ENCODE peak calls at places on chromosomes 13 and 19, in eight cellular contexts. G, Z, S, L, H, Y, A and B are unnamed samples.

GRCh38 chr19:13987101-13987890 is 18.8 kb downstream of the RFX1 start:
- DNase-seq in H (no peak), L (no peak), Z (peak), S (no peak), G (no peak), A (no peak), Y (no peak), B (no peak)

GRCh38 chr13:98606296-98606695 is 29.4 kb upstream of the STK24 start:
- DNase-seq in L (no peak), S (no peak), Z (no peak), A (no peak), G (no peak), H (peak), Y (no peak), B (no peak)

GRCh38 chr13:50611117-50611781 is 232.2 kb downstream of the DLEU7 start:
- DNase-seq in Z (no peak), H (no peak), G (no peak), L (no peak), Y (no peak), A (no peak), S (no peak), B (no peak)

GRCh38 chr13:40158218-40158617 is 502.8 kb downstream of the COG6 start:
- DNase-seq in A (no peak), G (no peak), Z (peak), Y (no peak), L (no peak), H (no peak), S (no peak), B (no peak)

GRCh38 chr13:23160241-23161175 is 20.3 kb upstream of the SGCG start:
- DNase-seq in L (no peak), Y (no peak), Z (no peak), H (peak), A (no peak), G (no peak), S (no peak), B (no peak)

GRCh38 chr19:58042709-58043340 is 9.0 kb downstream of the ZSCAN1 start:
- DNase-seq in H (peak), A (no peak), G (no peak), L (peak), Z (no peak), S (no peak), Y (no peak), B (no peak)

GRCh38 chr13:64924401-64924800 is 2305.7 kb downstream of the PCDH9 start:
- DNase-seq in G (no peak), S (no peak), H (no peak), L (no peak), Y (no peak), Z (no peak), A (no peak), B (no peak)

GRCh38 chr13:48595330-48596127 is 58.2 kb upstream of the CYSLTR2 start:
- DNase-seq in S (peak), H (peak), L (no peak), G (no peak), A (peak), Z (peak), Y (peak), B (no peak)

GRCh38 chr19:6677924-6678689 is 8.1 kb upstream of the TNFSF14 start:
- DNase-seq in A (no peak), S (no peak), Y (peak), H (peak), L (no peak), G (no peak), Z (no peak), B (no peak)

GRCh38 chr19:996051-996838 is 4.0 kb upstream of the GRIN3B start:
- DNase-seq in Z (peak), L (no peak), G (no peak), S (no peak), H (peak), Y (peak), A (no peak), B (no peak)

GRCh38 chr13:96519380-96519779 is 429.5 kb downstream of the HS6ST3 start:
- DNase-seq in A (no peak), S (no peak), H (no peak), G (no peak), Y (no peak), L (no peak), Z (no peak), B (no peak)

GRCh38 chr19:55311797-55312196 is 13.3 kb downstream of the TMEM150B start:
- DNase-seq in A (no peak), H (no peak), Z (no peak), G (no peak), Y (no peak), S (no peak), L (no peak), B (no peak)

GRCh38 chr13:76711515-76712182 is 174.6 kb downstream of the KCTD12 start:
- DNase-seq in Z (peak), Y (no peak), H (no peak), G (no peak), L (no peak), A (no peak), S (no peak), B (no peak)

GRCh38 chr13:36332986-36333385 is 13.2 kb downstream of the SPART start:
- DNase-seq in H (no peak), A (no peak), S (no peak), G (no peak), L (no peak), Z (peak), Y (no peak), B (no peak)

GRCh38 chr19:55160128-55160985 is 2.8 kb upstream of the TNNI3 start:
- DNase-seq in Z (peak), A (peak), L (peak), Y (peak), S (peak), H (peak), G (peak), B (no peak)

GRCh38 chr19:57135797-57136196 is 9.2 kb downstream of the ZIM3 start:
- DNase-seq in H (no peak), S (no peak), Z (no peak), Y (no peak), A (no peak), L (no peak), G (no peak), B (no peak)

GRCh38 chr19:35871611-35872010 is 3.2 kb downstream of the APLP1 start:
- DNase-seq in S (no peak), H (no peak), L (no peak), G (no peak), Y (no peak), Z (no peak), A (no peak), B (no peak)

GRCh38 chr13:51950722-51951121 is 60.5 kb downstream of the ATP7B start:
- DNase-seq in Y (no peak), S (no peak), H (no peak), A (no peak), Z (peak), L (no peak), G (no peak), B (no peak)

GRCh38 chr13:38421590-38422560 is 72.2 kb downstream of the UFM1 start:
- DNase-seq in Z (no peak), Y (no peak), S (no peak), G (no peak), A (no peak), L (no peak), H (no peak), B (no peak)

GRCh38 chr19:47682939-47683338 is 30.3 kb upstream of the EHD2 start:
- DNase-seq in Z (no peak), Y (no peak), G (no peak), A (no peak), S (no peak), H (no peak), L (no peak), B (no peak)

GRCh38 chr19:33862991-33863390 is 66.3 kb downstream of the KCTD15 start:
- DNase-seq in L (no peak), G (no peak), Z (no peak), A (no peak), H (no peak), S (no peak), Y (no peak), B (no peak)

GRCh38 chr13:64410654-64411053 is 2819.5 kb downstream of the PCDH9 start:
- DNase-seq in H (no peak), A (no peak), L (no peak), G (no peak), S (no peak), Z (no peak), Y (no peak), B (no peak)

GRCh38 chr19:30434797-30435594 is 62.8 kb downstream of the ZNF536 start:
- DNase-seq in Y (no peak), A (no peak), S (no peak), Z (no peak), H (no peak), L (no peak), G (no peak), B (no peak)

GRCh38 chr19:15455996-15456395 is 6.2 kb upstream of the WIZ start:
- DNase-seq in L (no peak), A (no peak), H (no peak), Z (no peak), G (no peak), Y (no peak), S (no peak), B (no peak)

GRCh38 chr13:39892731-39893293 is 237.3 kb downstream of the COG6 start:
- DNase-seq in S (no peak), L (no peak), Z (peak), G (no peak), H (no peak), Y (no peak), A (no peak), B (peak)

GRCh38 chr19:35029737-35030256 is 473 bp upstream of the SCN1B start:
- DNase-seq in G (no peak), A (no peak), L (no peak), S (no peak), Z (peak), H (peak), Y (peak), B (no peak)

GRCh38 chr19:703651-704446 is 4.9 kb upstream of the PALM start:
- DNase-seq in Z (peak), Y (peak), S (peak), A (peak), G (no peak), L (peak), H (peak), B (no peak)

GRCh38 chr19:33125929-33126388 is 6.0 kb upstream of the WDR88 start:
- DNase-seq in S (peak), Z (peak), L (no peak), A (peak), Y (peak), H (peak), G (peak), B (no peak)

GRCh38 chr13:90171649-90172048 is 1175.8 kb upstream of the MIR17HG start:
- DNase-seq in Z (no peak), S (no peak), L (no peak), H (no peak), Y (no peak), A (no peak), G (no peak), B (no peak)

GRCh38 chr13:49610176-49610575 is 18.1 kb upstream of the ARL11 start:
- DNase-seq in L (no peak), A (no peak), Z (no peak), S (no peak), G (no peak), Y (no peak), H (no peak), B (no peak)

GRCh38 chr19:17794731-17795494 is at the start of gene B3GNT3:
- DNase-seq in G (no peak), Z (no peak), Y (peak), H (peak), L (no peak), S (peak), A (peak), B (no peak)

GRCh38 chr19:6429419-6430221 is 3.9 kb downstream of the SLC25A41 start:
- DNase-seq in L (no peak), H (no peak), A (no peak), Y (peak), S (no peak), Z (no peak), G (no peak), B (no peak)

GRCh38 chr13:94175076-94175475 is 304.4 kb downstream of the DCT start:
- DNase-seq in Z (no peak), G (no peak), S (no peak), A (peak), L (no peak), Y (no peak), H (no peak), B (no peak)

GRCh38 chr13:113106053-113106452 is 462 bp downstream of the F7 start:
- DNase-seq in S (no peak), L (no peak), A (no peak), H (no peak), Z (no peak), Y (no peak), G (no peak), B (no peak)

GRCh38 chr19:43936219-43936618 is 1.1 kb upstream of the ZNF45 start:
- DNase-seq in Z (no peak), Y (peak), H (peak), S (no peak), L (no peak), A (no peak), G (no peak), B (no peak)

GRCh38 chr19:23046743-23047142 is 43.8 kb upstream of the ZNF728 start:
- DNase-seq in L (no peak), H (no peak), A (no peak), G (no peak), S (no peak), Z (no peak), Y (no peak), B (no peak)

GRCh38 chr19:4441994-4442845 is 15.4 kb downstream of the UBXN6 start:
- DNase-seq in S (no peak), G (no peak), Z (no peak), H (no peak), A (no peak), Y (no peak), L (no peak), B (no peak)

DNA sequence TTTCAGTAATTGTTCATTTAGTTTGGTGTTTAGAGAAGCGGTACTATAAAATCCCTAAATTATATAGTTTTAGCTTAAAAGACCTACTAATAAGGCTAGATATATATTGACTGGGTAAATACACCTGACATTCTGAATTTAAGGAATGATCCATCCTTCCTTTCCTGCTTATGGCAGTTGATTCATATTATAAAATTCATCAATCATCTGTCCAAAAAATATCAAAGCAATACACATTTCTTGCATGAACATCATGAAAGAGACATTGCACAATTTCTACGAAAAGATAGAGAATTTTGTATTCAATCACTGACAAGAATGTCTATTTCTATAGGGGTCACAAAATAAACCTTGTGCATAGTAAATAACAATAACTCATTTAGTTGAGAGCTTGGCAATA is 514.9 kb downstream of the SLITRK6 start:
- DNase-seq in A (no peak), G (no peak), L (no peak), Z (no peak), H (no peak), S (no peak), Y (no peak), B (no peak)
- TF ChIP-seq POLR2AphosphoS5 in A (no peak), G (no peak), L (no peak), Z (no peak), H (no peak), S (no peak), Y (no peak), B (no peak)

GRCh38 chr19:50666346-50667176 is 17.3 kb downstream of the C19orf81 start:
- DNase-seq in H (no peak), Y (no peak), A (no peak), Z (no peak), G (no peak), L (no peak), S (no peak), B (no peak)
- TF ChIP-seq EZH2 in H (peak), Y (no peak), A (no peak), Z (no peak), G (no peak), L (no peak), S (no peak), B (no peak)

GRCh38 chr13:30791354-30791921 is 56.1 kb downstream of the ALOX5AP start:
- DNase-seq in H (no peak), Z (no peak), A (no peak), G (no peak), L (no peak), Y (no peak), S (no peak), B (no peak)
- TF ChIP-seq POLR2AphosphoS5 in H (no peak), Z (no peak), A (no peak), G (no peak), L (no peak), Y (no peak), S (no peak), B (no peak)

GRCh38 chr13:25051065-25051464 is 44.9 kb upstream of the PABPC3 start:
- DNase-seq in L (no peak), Z (no peak), Y (no peak), G (no peak), A (no peak), S (no peak), H (no peak), B (no peak)

GRCh38 chr13:25046274-25046984 is 49.5 kb upstream of the PABPC3 start:
- DNase-seq in H (peak), S (no peak), L (no peak), Z (no peak), A (no peak), Y (no peak), G (no peak), B (no peak)

GRCh38 chr13:25044071-25044470 is 51.9 kb upstream of the PABPC3 start:
- DNase-seq in S (no peak), H (no peak), Y (no peak), L (no peak), Z (no peak), A (no peak), G (no peak), B (no peak)

GRCh38 chr13:25042141-25042540 is 53.8 kb upstream of the PABPC3 start:
- DNase-seq in L (no peak), H (no peak), Y (no peak), G (no peak), S (no peak), Z (no peak), A (no peak), B (no peak)

DNA sequence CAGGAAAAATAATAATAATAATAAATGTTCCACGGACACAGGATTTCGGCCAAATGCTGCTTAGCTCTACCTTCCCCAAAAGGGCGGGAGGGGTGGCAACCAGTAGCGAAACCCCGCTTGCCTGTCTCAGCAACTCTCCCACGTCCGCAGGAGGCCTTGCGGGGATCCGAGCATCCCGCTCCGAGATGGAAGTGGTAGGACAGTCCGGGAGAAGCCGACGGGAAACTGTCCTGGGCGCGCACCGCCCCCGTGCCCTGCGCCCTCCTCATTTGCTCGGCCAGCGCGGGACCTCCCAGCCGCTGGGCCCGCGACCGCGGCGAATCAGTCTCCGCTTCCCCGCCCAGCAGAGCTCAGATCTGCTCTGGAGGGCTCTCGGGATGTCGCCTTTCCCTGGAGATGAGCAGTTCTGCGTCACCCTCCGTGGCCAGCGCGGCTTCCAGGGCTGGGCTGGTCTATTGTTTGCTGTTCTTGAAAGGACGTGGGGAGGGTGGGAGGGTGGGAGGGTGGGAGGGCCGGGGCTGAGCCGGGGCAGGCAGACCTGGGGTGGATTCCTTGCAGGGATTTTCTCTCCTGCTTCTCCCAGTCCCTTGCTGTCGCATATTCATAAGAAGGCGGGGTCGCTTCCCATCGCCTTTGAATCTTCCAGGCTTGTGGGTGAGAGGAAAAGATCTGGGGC is 48.8 kb upstream of the PABPC3 start:
- DNase-seq in L (no peak), S (no peak), Z (no peak), A (no peak), H (peak), G (no peak), Y (no peak), B (no peak)
- TF ChIP-seq EZH2 in L (no peak), S (no peak), Z (peak), A (no peak), H (no peak), G (no peak), Y (no peak), B (no peak)

GRCh38 chr13:32115069-32115468 is 83.5 kb downstream of the FRY start:
- DNase-seq in L (no peak), H (no peak), Y (no peak), Z (peak), A (no peak), S (no peak), G (no peak), B (no peak)

GRCh38 chr13:32121316-32121715 is 89.7 kb downstream of the FRY start:
- DNase-seq in A (no peak), L (no peak), G (no peak), S (no peak), H (no peak), Z (no peak), Y (no peak), B (no peak)

GRCh38 chr13:32116210-32116609 is 84.6 kb downstream of the FRY start:
- DNase-seq in L (no peak), G (no peak), S (no peak), H (no peak), A (no peak), Z (no peak), Y (no peak), B (no peak)

GRCh38 chr13:32113564-32113963 is 82.0 kb downstream of the FRY start:
- DNase-seq in Y (no peak), A (peak), S (no peak), L (no peak), G (no peak), Z (peak), H (no peak), B (no peak)

GRCh38 chr13:32117696-32118095 is 86.1 kb downstream of the FRY start:
- DNase-seq in S (no peak), Y (no peak), H (no peak), Z (no peak), L (no peak), A (no peak), G (no peak), B (no peak)
- TF ChIP-seq POLR2AphosphoS5 in S (no peak), Y (no peak), H (no peak), Z (no peak), L (no peak), A (no peak), G (no peak), B (no peak)

DNA sequence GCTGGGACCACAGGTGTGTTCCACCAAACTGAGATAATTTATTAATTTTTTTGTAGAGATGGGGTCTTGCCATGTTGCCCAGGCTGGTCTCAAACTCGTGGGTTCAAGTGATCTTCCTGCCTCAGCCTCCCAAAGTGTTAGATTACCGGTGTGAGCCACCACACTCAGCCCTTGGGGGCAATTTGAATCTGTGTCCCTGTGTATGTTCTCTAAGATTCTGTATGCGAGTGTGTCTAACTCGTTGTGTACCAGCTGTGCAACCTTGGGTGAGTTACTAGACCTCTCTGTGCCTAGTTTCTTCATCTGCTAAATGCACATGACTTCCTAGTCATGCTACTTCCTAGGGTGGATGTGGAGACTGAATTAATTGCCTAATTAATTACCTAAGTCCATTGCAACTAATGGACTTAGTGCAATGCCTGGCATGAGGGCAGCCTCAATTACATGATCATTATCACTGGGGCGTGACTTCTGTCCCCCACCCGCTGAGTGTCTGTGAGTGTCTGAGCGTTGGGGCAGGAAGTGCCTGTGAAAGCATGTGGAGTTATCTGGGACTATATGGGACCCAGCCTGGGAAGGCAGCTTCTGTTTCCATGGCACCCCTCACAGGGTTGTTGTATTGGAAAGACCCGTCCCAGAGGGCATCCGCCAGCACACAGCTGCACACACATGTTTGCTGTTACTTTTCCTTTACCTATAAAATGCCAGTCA is 1.8 kb upstream of the NCCRP1 start:
- DNase-seq in S (no peak), A (no peak), Z (no peak), L (no peak), G (no peak), H (no peak), Y (no peak), B (no peak)
- TF ChIP-seq EZH2 in S (no peak), A (no peak), Z (no peak), L (no peak), G (no peak), H (no peak), Y (no peak), B (no peak)

GRCh38 chr13:33100876-33101275 is 84.7 kb downstream of the KL start:
- DNase-seq in A (no peak), S (no peak), Z (no peak), L (no peak), Y (no peak), H (no peak), G (no peak), B (no peak)
- TF ChIP-seq POLR2AphosphoS5 in A (no peak), S (no peak), Z (no peak), L (no peak), Y (no peak), H (no peak), G (no peak), B (no peak)